ENCODE peak calls at places on chromosomes 3 and 15, in ten cellular contexts. F is CD4-positive, alpha-beta memory T cell; K is uterus; C is OCI-LY7; W is ovary; S is transverse colon; M is brain microvascular endothelial cell; U is gastrocnemius medialis; G is neural progenitor cell; J is heart right ventricle. D is an unnamed sample. For H3K36me3, the result is how much of the 10 kb centered on the place peaks cover.

GRCh38 chr3:197926418-197926817 is 23.6 kb upstream of the RPL35A start:
- DNase-seq in M (no peak), G (peak), W (no peak), K (no peak), J (no peak), F (no peak), U (no peak), S (no peak), C (peak), D (no peak)

GRCh38 chr3:7074217-7074616 is 213.3 kb downstream of the GRM7 start:
- DNase-seq in G (no peak), F (no peak), S (no peak), C (no peak), M (no peak), U (no peak), K (no peak), J (no peak), W (no peak), D (no peak)

GRCh38 chr3:72177075-72178050 is 392.4 kb upstream of the PROK2 start:
- DNase-seq in W (peak), F (no peak), M (peak), G (no peak), U (peak), S (peak), J (peak), C (peak), K (peak), D (peak)

GRCh38 chr3:54967586-54968244 is 39.9 kb upstream of the LRTM1 start:
- DNase-seq in W (no peak), J (no peak), M (peak), K (no peak), G (no peak), F (no peak), C (no peak), S (no peak), U (no peak), D (no peak)

GRCh38 chr3:46184469-46184868 is 23.6 kb downstream of the CCR1 start:
- DNase-seq in G (no peak), U (no peak), M (peak), J (no peak), C (no peak), K (no peak), F (no peak), S (no peak), W (no peak), D (no peak)

GRCh38 chr3:52798978-52799476 is 4.4 kb downstream of the ITIH3 start:
- DNase-seq in C (peak), M (no peak), G (peak), U (no peak), S (peak), W (no peak), K (no peak), J (no peak), F (no peak), D (no peak)

GRCh38 chr3:41118461-41119385 is 80.6 kb upstream of the CTNNB1 start:
- DNase-seq in C (no peak), K (no peak), U (no peak), G (no peak), F (no peak), M (no peak), J (no peak), W (no peak), S (peak), D (no peak)

GRCh38 chr15:98896002-98896721 is 111.4 kb downstream of the PGPEP1L start:
- DNase-seq in K (no peak), C (no peak), J (no peak), S (no peak), F (no peak), U (no peak), G (no peak), W (no peak), M (peak), D (no peak)

GRCh38 chr3:197024881-197025735 is 4.5 kb downstream of the MELTF start:
- DNase-seq in G (no peak), J (no peak), F (no peak), S (no peak), W (no peak), U (no peak), M (no peak), K (no peak), C (no peak), D (no peak)

GRCh38 chr3:119148493-119149180 is 2.7 kb downstream of the TEX55 start:
- DNase-seq in C (no peak), S (no peak), K (no peak), U (no peak), G (no peak), M (peak), J (no peak), W (no peak), F (no peak), D (no peak)

GRCh38 chr15:59011262-59011947 is 23.9 kb downstream of the RNF111 start:
- DNase-seq in S (no peak), U (no peak), C (no peak), K (no peak), F (no peak), J (no peak), G (no peak), M (no peak), W (no peak), D (no peak)

GRCh38 chr3:141710888-141711616 is 27.0 kb upstream of the RNF7 start:
- DNase-seq in G (no peak), C (no peak), W (no peak), U (no peak), F (no peak), K (no peak), J (no peak), S (no peak), M (peak), D (no peak)
- H3K27ac ChIP-seq in G (no peak), C (no peak), W (peak), U (no peak), F (no peak), K (no peak), J (no peak), S (no peak), M (peak), D (no peak)

GRCh38 chr15:92925409-92925808 is 25.3 kb downstream of the CHD2 start:
- DNase-seq in C (no peak), U (no peak), M (no peak), S (no peak), K (no peak), G (no peak), W (no peak), F (no peak), J (no peak), D (no peak)
- H3K36me3 ChIP-seq in C (half or more), U (under half), M (half or more), S (under half), K (under half), G (under half), W (under half), F (half or more), J (under half), D (under half)

GRCh38 chr15:86164222-86164898 is 84.7 kb downstream of the AGBL1 start:
- DNase-seq in U (peak), S (no peak), G (no peak), W (no peak), C (no peak), K (peak), J (no peak), M (no peak), F (no peak), D (peak)
- H3K27ac ChIP-seq in U (peak), S (no peak), G (no peak), W (no peak), C (no peak), K (peak), J (no peak), M (no peak), F (no peak), D (peak)

GRCh38 chr3:129587559-129588210 is 18.8 kb downstream of the PLXND1 start:
- DNase-seq in F (no peak), W (no peak), M (no peak), K (no peak), J (no peak), U (no peak), S (no peak), G (no peak), C (no peak), D (no peak)

GRCh38 chr3:129584631-129585030 is 21.8 kb downstream of the PLXND1 start:
- DNase-seq in C (no peak), J (no peak), S (no peak), F (no peak), K (no peak), U (no peak), G (no peak), M (no peak), W (no peak), D (no peak)

GRCh38 chr3:129587061-129587460 is 19.4 kb downstream of the PLXND1 start:
- DNase-seq in S (no peak), W (no peak), F (no peak), G (no peak), U (no peak), M (no peak), J (no peak), K (peak), C (no peak), D (peak)

GRCh38 chr3:129583289-129583688 is 23.2 kb downstream of the PLXND1 start:
- DNase-seq in F (no peak), K (no peak), M (no peak), U (no peak), S (no peak), G (no peak), W (no peak), J (no peak), C (no peak), D (no peak)

GRCh38 chr3:129585949-129586657 is 20.4 kb downstream of the PLXND1 start:
- DNase-seq in U (no peak), W (no peak), G (no peak), K (no peak), M (no peak), S (no peak), F (no peak), J (no peak), C (no peak), D (no peak)
- H3K36me3 ChIP-seq in U (under half), W (under half), G (under half), K (under half), M (under half), S (under half), F (under half), J (under half), C (under half), D (under half)